ENCODE peak calls at places on chromosomes 3 and 15, in five cellular contexts. One of them, this sample, is unnamed.

GRCh38 chr3:190345027-190345821 is 23.0 kb upstream of the CLDN1 start:
- DNase-seq in SK-N-SH: no peak
- DNase-seq in GM12878: no peak
- DNase-seq in K562: no peak
- DNase-seq in HepG2: peak
- DNase-seq in this sample: no peak

GRCh38 chr15:55659481-55659880 is 71.3 kb upstream of the PYGO1 start:
- DNase-seq in K562: no peak
- DNase-seq in SK-N-SH: no peak
- DNase-seq in GM12878: no peak
- DNase-seq in HepG2: no peak
- DNase-seq in this sample: no peak

GRCh38 chr15:43218908-43219706 is 1.7 kb downstream of the EPB42 start:
- DNase-seq in GM12878: no peak
- DNase-seq in SK-N-SH: peak
- DNase-seq in HepG2: no peak
- DNase-seq in K562: peak
- DNase-seq in this sample: peak

GRCh38 chr3:27253831-27254230 is 115.4 kb downstream of the NEK10 start:
- DNase-seq in K562: no peak
- DNase-seq in GM12878: peak
- DNase-seq in SK-N-SH: peak
- DNase-seq in HepG2: peak
- DNase-seq in this sample: peak

GRCh38 chr3:129663045-129663446 is 56.6 kb upstream of the PLXND1 start:
- DNase-seq in K562: no peak
- DNase-seq in HepG2: peak
- DNase-seq in SK-N-SH: no peak
- DNase-seq in GM12878: no peak
- DNase-seq in this sample: no peak

GRCh38 chr3:13884851-13885703 is 5.2 kb upstream of the WNT7A start:
- DNase-seq in GM12878: no peak
- DNase-seq in K562: peak
- DNase-seq in HepG2: peak
- DNase-seq in SK-N-SH: peak
- DNase-seq in this sample: peak

GRCh38 chr15:48794697-48795134 is 16.2 kb downstream of the CEP152 start:
- DNase-seq in HepG2: no peak
- DNase-seq in GM12878: peak
- DNase-seq in K562: no peak
- DNase-seq in SK-N-SH: no peak
- DNase-seq in this sample: no peak

GRCh38 chr3:123312331-123313265 is 110.9 kb downstream of the SEC22A start:
- DNase-seq in SK-N-SH: no peak
- DNase-seq in HepG2: no peak
- DNase-seq in GM12878: no peak
- DNase-seq in K562: no peak
- DNase-seq in this sample: no peak

GRCh38 chr3:107798381-107798780 is 275.6 kb downstream of the BBX start:
- DNase-seq in GM12878: no peak
- DNase-seq in HepG2: no peak
- DNase-seq in K562: no peak
- DNase-seq in SK-N-SH: no peak
- DNase-seq in this sample: no peak

GRCh38 chr3:182596673-182597410 is 196.5 kb upstream of the ATP11B start:
- DNase-seq in SK-N-SH: no peak
- DNase-seq in GM12878: no peak
- DNase-seq in HepG2: no peak
- DNase-seq in K562: no peak
- DNase-seq in this sample: no peak

GRCh38 chr3:181487236-181487978 is 224.3 kb upstream of the SOX2 start:
- DNase-seq in K562: no peak
- DNase-seq in SK-N-SH: no peak
- DNase-seq in GM12878: no peak
- DNase-seq in HepG2: no peak
- DNase-seq in this sample: no peak

GRCh38 chr3:181329024-181329423 is 339.5 kb upstream of the DNAJC19 start:
- DNase-seq in HepG2: no peak
- DNase-seq in GM12878: no peak
- DNase-seq in K562: no peak
- DNase-seq in SK-N-SH: no peak
- DNase-seq in this sample: peak

GRCh38 chr3:52174896-52175295 is 20.7 kb upstream of the POC1A start:
- DNase-seq in GM12878: no peak
- DNase-seq in K562: no peak
- DNase-seq in HepG2: no peak
- DNase-seq in SK-N-SH: no peak
- DNase-seq in this sample: no peak

GRCh38 chr3:123305192-123305591 is 103.4 kb downstream of the SEC22A start:
- DNase-seq in K562: no peak
- DNase-seq in HepG2: no peak
- DNase-seq in SK-N-SH: no peak
- DNase-seq in GM12878: no peak
- DNase-seq in this sample: no peak

GRCh38 chr15:52528465-52529288 is at the start of gene MYO5A:
- DNase-seq in GM12878: no peak
- DNase-seq in K562: peak
- DNase-seq in SK-N-SH: peak
- DNase-seq in HepG2: peak
- DNase-seq in this sample: peak

GRCh38 chr3:135965129-135965505 is 411 bp upstream of the PPP2R3A start:
- DNase-seq in HepG2: no peak
- DNase-seq in K562: no peak
- DNase-seq in GM12878: no peak
- DNase-seq in SK-N-SH: no peak
- DNase-seq in this sample: no peak

GRCh38 chr15:100785181-100786138 is 94.2 kb upstream of the ALDH1A3 start:
- DNase-seq in K562: no peak
- DNase-seq in HepG2: no peak
- DNase-seq in GM12878: peak
- DNase-seq in SK-N-SH: no peak
- DNase-seq in this sample: no peak

GRCh38 chr3:24601500-24601899 is 106.8 kb upstream of the THRB start:
- DNase-seq in SK-N-SH: no peak
- DNase-seq in HepG2: no peak
- DNase-seq in K562: no peak
- DNase-seq in GM12878: no peak
- DNase-seq in this sample: no peak

GRCh38 chr15:39670687-39671086 is 89.8 kb downstream of the THBS1 start:
- DNase-seq in SK-N-SH: no peak
- DNase-seq in K562: no peak
- DNase-seq in HepG2: no peak
- DNase-seq in GM12878: no peak
- DNase-seq in this sample: no peak

GRCh38 chr3:188151438-188151837 is 2.5 kb upstream of the LPP start:
- DNase-seq in SK-N-SH: no peak
- DNase-seq in K562: no peak
- DNase-seq in GM12878: no peak
- DNase-seq in HepG2: no peak
- DNase-seq in this sample: no peak

GRCh38 chr3:139764936-139765335 is 87.2 kb upstream of the NMNAT3 start:
- DNase-seq in GM12878: no peak
- DNase-seq in SK-N-SH: no peak
- DNase-seq in HepG2: no peak
- DNase-seq in K562: no peak
- DNase-seq in this sample: no peak

GRCh38 chr15:95567686-95568085 is 762.8 kb upstream of the NR2F2 start:
- DNase-seq in SK-N-SH: no peak
- DNase-seq in K562: no peak
- DNase-seq in HepG2: no peak
- DNase-seq in GM12878: no peak
- DNase-seq in this sample: no peak

GRCh38 chr3:58037141-58037910 is 29.1 kb downstream of the FLNB start:
- DNase-seq in GM12878: no peak
- DNase-seq in SK-N-SH: no peak
- DNase-seq in HepG2: no peak
- DNase-seq in K562: no peak
- DNase-seq in this sample: no peak

GRCh38 chr15:86911022-86911421 is 831.4 kb downstream of the AGBL1 start:
- DNase-seq in GM12878: no peak
- DNase-seq in K562: no peak
- DNase-seq in HepG2: no peak
- DNase-seq in SK-N-SH: no peak
- DNase-seq in this sample: no peak

GRCh38 chr3:159788291-159788690 is 200.3 kb upstream of the IL12A start:
- DNase-seq in HepG2: no peak
- DNase-seq in SK-N-SH: no peak
- DNase-seq in GM12878: no peak
- DNase-seq in K562: no peak
- DNase-seq in this sample: no peak

GRCh38 chr3:134650431-134651346 is at the start of gene KY:
- DNase-seq in SK-N-SH: peak
- DNase-seq in GM12878: no peak
- DNase-seq in HepG2: no peak
- DNase-seq in K562: no peak
- DNase-seq in this sample: peak

GRCh38 chr15:69463182-69463756 is 10.7 kb downstream of the RPLP1 start:
- DNase-seq in SK-N-SH: no peak
- DNase-seq in HepG2: no peak
- DNase-seq in GM12878: no peak
- DNase-seq in K562: no peak
- DNase-seq in this sample: no peak

GRCh38 chr15:69462493-69463181 is 10.0 kb downstream of the RPLP1 start:
- DNase-seq in SK-N-SH: peak
- DNase-seq in GM12878: peak
- DNase-seq in HepG2: peak
- DNase-seq in K562: peak
- DNase-seq in this sample: peak

GRCh38 chr15:69460481-69460880 is 7.9 kb downstream of the RPLP1 start:
- DNase-seq in SK-N-SH: no peak
- DNase-seq in HepG2: no peak
- DNase-seq in K562: no peak
- DNase-seq in GM12878: no peak
- DNase-seq in this sample: no peak

GRCh38 chr15:69459063-69459462 is 6.4 kb downstream of the RPLP1 start:
- DNase-seq in HepG2: no peak
- DNase-seq in K562: no peak
- DNase-seq in GM12878: no peak
- DNase-seq in SK-N-SH: no peak
- DNase-seq in this sample: no peak

GRCh38 chr15:69462030-69462492 is 9.4 kb downstream of the RPLP1 start:
- DNase-seq in SK-N-SH: peak
- DNase-seq in HepG2: no peak
- DNase-seq in GM12878: no peak
- DNase-seq in K562: no peak
- DNase-seq in this sample: no peak
- TF ChIP-seq FOXM1 in SK-N-SH: no peak
- TF ChIP-seq FOXM1 in HepG2: no peak
- TF ChIP-seq FOXM1 in GM12878: no peak
- TF ChIP-seq FOXM1 in K562: no peak
- TF ChIP-seq FOXM1 in this sample: no peak

GRCh38 chr15:34001536-34001935 is 33.2 kb downstream of the CHRM5 start:
- DNase-seq in HepG2: no peak
- DNase-seq in GM12878: no peak
- DNase-seq in K562: no peak
- DNase-seq in SK-N-SH: no peak
- DNase-seq in this sample: no peak
- TF ChIP-seq FOXM1 in HepG2: no peak
- TF ChIP-seq FOXM1 in GM12878: no peak
- TF ChIP-seq FOXM1 in K562: no peak
- TF ChIP-seq FOXM1 in SK-N-SH: no peak
- TF ChIP-seq FOXM1 in this sample: no peak

GRCh38 chr3:170431054-170431453 is 12.4 kb downstream of the CLDN11 start:
- DNase-seq in GM12878: no peak
- DNase-seq in HepG2: no peak
- DNase-seq in SK-N-SH: no peak
- DNase-seq in K562: no peak
- DNase-seq in this sample: no peak
- TF ChIP-seq FOXM1 in GM12878: no peak
- TF ChIP-seq FOXM1 in HepG2: no peak
- TF ChIP-seq FOXM1 in SK-N-SH: no peak
- TF ChIP-seq FOXM1 in K562: no peak
- TF ChIP-seq FOXM1 in this sample: no peak

DNA sequence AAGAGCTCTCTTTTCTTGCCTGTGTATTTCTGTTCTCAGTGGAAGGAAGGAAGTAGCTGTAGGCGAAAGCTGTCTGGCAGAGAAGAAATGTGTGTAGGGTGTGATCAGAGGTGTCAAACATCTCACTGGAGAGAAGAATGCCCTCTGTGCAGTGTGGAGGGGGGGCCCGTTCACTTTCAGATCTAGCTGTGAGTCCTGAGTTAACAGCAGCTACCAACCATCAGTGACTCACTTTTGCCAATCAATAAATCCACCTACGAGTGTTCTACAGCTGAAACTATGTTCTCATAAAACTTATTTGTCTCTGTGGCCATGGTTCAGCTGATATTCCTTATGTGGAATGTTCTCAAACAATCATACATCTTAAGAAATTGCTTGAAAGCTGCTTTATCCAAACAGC is 103.7 kb downstream of the FRMD4B start:
- DNase-seq in K562: no peak
- DNase-seq in GM12878: no peak
- DNase-seq in SK-N-SH: no peak
- DNase-seq in HepG2: no peak
- DNase-seq in this sample: no peak
- TF ChIP-seq FOXM1 in K562: no peak
- TF ChIP-seq FOXM1 in GM12878: no peak
- TF ChIP-seq FOXM1 in SK-N-SH: no peak
- TF ChIP-seq FOXM1 in HepG2: no peak
- TF ChIP-seq FOXM1 in this sample: no peak

GRCh38 chr15:57031082-57031481 is 112.6 kb downstream of the TCF12 start:
- DNase-seq in HepG2: no peak
- DNase-seq in SK-N-SH: no peak
- DNase-seq in K562: no peak
- DNase-seq in GM12878: no peak
- DNase-seq in this sample: no peak
- TF ChIP-seq FOXM1 in HepG2: no peak
- TF ChIP-seq FOXM1 in SK-N-SH: no peak
- TF ChIP-seq FOXM1 in K562: no peak
- TF ChIP-seq FOXM1 in GM12878: no peak
- TF ChIP-seq FOXM1 in this sample: no peak

GRCh38 chr3:170038434-170039110 is 777 bp downstream of the GPR160 start:
- DNase-seq in HepG2: no peak
- DNase-seq in K562: no peak
- DNase-seq in GM12878: no peak
- DNase-seq in SK-N-SH: no peak
- DNase-seq in this sample: peak

GRCh38 chr3:170027691-170028102 is 10.1 kb upstream of the GPR160 start:
- DNase-seq in SK-N-SH: no peak
- DNase-seq in K562: no peak
- DNase-seq in HepG2: peak
- DNase-seq in GM12878: no peak
- DNase-seq in this sample: no peak

GRCh38 chr3:170037463-170038433 is at the start of gene GPR160:
- DNase-seq in K562: peak
- DNase-seq in GM12878: no peak
- DNase-seq in HepG2: peak
- DNase-seq in SK-N-SH: peak
- DNase-seq in this sample: peak

DNA sequence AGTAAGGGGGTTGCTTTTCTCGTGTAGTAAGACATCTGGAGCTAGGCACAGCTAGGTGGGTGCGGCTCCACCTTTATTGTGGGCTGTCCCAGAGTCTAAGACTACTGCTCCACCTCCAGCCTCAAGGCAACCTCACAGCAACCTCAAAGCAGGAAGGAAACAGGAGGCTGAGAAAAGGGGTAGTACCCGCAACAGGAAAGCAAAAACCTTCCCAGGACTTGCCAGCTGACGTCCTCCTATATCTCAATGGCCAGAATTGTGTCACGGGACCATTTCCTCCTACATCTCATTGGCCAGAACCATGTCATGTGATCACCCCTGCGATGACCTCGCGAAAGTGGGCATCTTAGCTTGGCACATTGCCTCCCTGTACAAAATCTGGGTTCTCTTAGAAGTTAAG is 4.3 kb upstream of the GPR160 start:
- DNase-seq in GM12878: no peak
- DNase-seq in HepG2: no peak
- DNase-seq in K562: no peak
- DNase-seq in SK-N-SH: no peak
- DNase-seq in this sample: no peak
- TF ChIP-seq FOXM1 in GM12878: no peak
- TF ChIP-seq FOXM1 in HepG2: no peak
- TF ChIP-seq FOXM1 in K562: no peak
- TF ChIP-seq FOXM1 in SK-N-SH: no peak
- TF ChIP-seq FOXM1 in this sample: no peak

This sample was measured in HEK293T.